ENCODE peak calls at places on chromosomes 5 and 9, in four cellular contexts. L is NCI-H2029, G is globus pallidus, I is T-helper 17 cell. T is an unnamed sample.

GRCh38 chr9:27344776-27345175 is 47.8 kb upstream of the EQTN start:
- DNase-seq in L (no peak), G (peak; percentile 93), I (no peak), T (no peak)

GRCh38 chr5:133236541-133236951 is 184.7 kb downstream of the HSPA4 start:
- DNase-seq in L (no peak), G (no peak), I (no peak), T (no peak)

GRCh38 chr5:101943784-101944183 is 352.3 kb downstream of the SLCO4C1 start:
- DNase-seq in L (no peak), G (no peak), I (no peak), T (no peak)

GRCh38 chr9:35470894-35471293 is 19.0 kb upstream of the RUSC2 start:
- DNase-seq in L (no peak), G (no peak), I (no peak), T (no peak)

GRCh38 chr9:95076696-95077052 is 240.8 kb downstream of the FANCC start:
- DNase-seq in L (no peak), G (no peak), I (no peak), T (no peak)

GRCh38 chr5:1066676-1067075 is 45.2 kb downstream of the SLC12A7 start:
- DNase-seq in L (no peak), G (no peak), I (no peak), T (no peak)

GRCh38 chr9:83435301-83435700 is 102.9 kb downstream of the FRMD3 start:
- DNase-seq in L (no peak), G (no peak), I (no peak), T (no peak)

GRCh38 chr5:31635446-31635845 is 3.5 kb upstream of the PDZD2 start:
- DNase-seq in L (no peak), G (no peak), I (no peak), T (no peak)

GRCh38 chr9:84827248-84827786 is 157.8 kb downstream of the NTRK2 start:
- DNase-seq in L (no peak), G (no peak), I (no peak), T (no peak)

GRCh38 chr5:82910905-82911304 is 166.3 kb downstream of the TMEM167A start:
- DNase-seq in L (no peak), G (no peak), I (no peak), T (no peak)